ENCODE peak calls at places on chromosomes 6 and 20, in seven cellular contexts. H is pancreas, W is astrocyte of the spinal cord, Z is dorsolateral prefrontal cortex, Y is left ventricle myocardium inferior, D is GM23338, M is body of pancreas. A is an unnamed sample.

GRCh38 chr6:80182291-80182690 is 75.8 kb downstream of the BCKDHB start:
- DNase-seq in M (no peak), D (no peak), Y (no peak), H (no peak), W (peak), Z (no peak), A (peak)

GRCh38 chr20:58693226-58694006 is 816 bp downstream of the NPEPL1 start:
- DNase-seq in H (peak), Y (peak), W (no peak), Z (no peak), D (peak), M (peak), A (peak)

GRCh38 chr6:44298055-44298803 is 14.9 kb downstream of the AARS2 start:
- DNase-seq in Z (no peak), W (no peak), M (no peak), Y (no peak), H (peak), D (peak), A (no peak)

GRCh38 chr20:44019638-44020335 is 105.1 kb downstream of the TOX2 start:
- DNase-seq in Z (no peak), D (no peak), W (no peak), Y (no peak), H (no peak), M (no peak), A (peak)

GRCh38 chr6:32940656-32941411 is at the start of gene HLA-DMB:
- DNase-seq in M (peak), W (peak), H (no peak), Y (no peak), Z (no peak), D (peak), A (peak)

GRCh38 chr6:72286911-72287311 is 335.0 kb upstream of the KCNQ5 start:
- DNase-seq in D (no peak), W (peak), Z (no peak), Y (no peak), H (no peak), M (no peak), A (peak)

GRCh38 chr20:5945963-5946362 is 4.4 kb downstream of the TRMT6 start:
- DNase-seq in W (peak), Z (no peak), M (no peak), Y (no peak), H (no peak), D (no peak), A (peak)

GRCh38 chr6:56222509-56222908 is 24.9 kb downstream of the COL21A1 start:
- DNase-seq in H (no peak), M (no peak), W (peak), Z (no peak), D (no peak), Y (no peak), A (peak)

GRCh38 chr6:76230711-76231110 is 158.2 kb upstream of the IMPG1 start:
- DNase-seq in Z (no peak), W (no peak), M (peak), Y (no peak), D (peak), H (no peak), A (no peak)

GRCh38 chr20:46709459-46710148 is at the start of gene SLC2A10:
- DNase-seq in W (peak), M (peak), D (peak), Y (peak), H (peak), Z (no peak), A (peak)

GRCh38 chr6:44074383-44075136 is 52.7 kb downstream of the MRPL14 start:
- DNase-seq in D (peak), W (peak), Z (peak), M (peak), Y (peak), H (no peak), A (peak)

GRCh38 chr20:25285091-25285647 is 37.3 kb downstream of the PYGB start:
- DNase-seq in Z (peak), Y (peak), W (no peak), H (peak), M (peak), D (peak), A (no peak)

GRCh38 chr6:166715065-166715464 is 88.0 kb upstream of the RPS6KA2 start:
- DNase-seq in H (no peak), Z (no peak), M (no peak), D (peak), Y (no peak), W (no peak), A (no peak)

GRCh38 chr20:8094845-8095244 is 37.2 kb upstream of the PLCB1 start:
- DNase-seq in D (no peak), Z (no peak), W (no peak), H (no peak), M (no peak), Y (no peak), A (peak)

GRCh38 chr6:130577178-130577919 is 211.5 kb downstream of the TMEM200A start:
- DNase-seq in Y (no peak), W (no peak), D (no peak), Z (no peak), M (no peak), H (no peak), A (no peak)

GRCh38 chr6:29828471-29828797 is 809 bp downstream of the HLA-G start:
- DNase-seq in M (peak), W (no peak), Z (no peak), H (peak), Y (no peak), D (peak), A (no peak)

GRCh38 chr6:1925743-1926430 is 316.2 kb downstream of the FOXC1 start:
- DNase-seq in Y (no peak), M (no peak), W (no peak), H (no peak), Z (no peak), D (no peak), A (no peak)

GRCh38 chr6:108476381-108476780 is 84.3 kb upstream of the FOXO3 start:
- DNase-seq in D (no peak), H (no peak), Y (no peak), Z (no peak), M (no peak), W (no peak), A (no peak)

GRCh38 chr6:112432853-112433252 is 85.7 kb downstream of the RFPL4B start:
- DNase-seq in H (no peak), Y (no peak), M (no peak), Z (no peak), D (no peak), W (no peak), A (no peak)

GRCh38 chr6:33894438-33894837 is 90.6 kb upstream of the MLN start:
- DNase-seq in Z (no peak), W (no peak), M (no peak), Y (no peak), H (no peak), D (no peak), A (peak)

GRCh38 chr6:82182756-82183155 is 64.8 kb downstream of the IBTK start:
- DNase-seq in M (no peak), H (no peak), D (no peak), W (peak), Y (no peak), Z (no peak), A (no peak)

GRCh38 chr20:37407573-37408002 is 61.6 kb downstream of the SRC start:
- DNase-seq in Y (peak), D (no peak), Z (no peak), W (no peak), M (no peak), H (peak), A (peak)

GRCh38 chr6:27591660-27592059 is 118.8 kb upstream of the ZNF184 start:
- DNase-seq in W (peak), Y (no peak), Z (no peak), D (peak), M (no peak), H (no peak), A (no peak)
- H3K4me3 ChIP-seq in W (peak), Y (no peak), Z (peak), D (peak), M (no peak), H (no peak), A (peak)

DNA sequence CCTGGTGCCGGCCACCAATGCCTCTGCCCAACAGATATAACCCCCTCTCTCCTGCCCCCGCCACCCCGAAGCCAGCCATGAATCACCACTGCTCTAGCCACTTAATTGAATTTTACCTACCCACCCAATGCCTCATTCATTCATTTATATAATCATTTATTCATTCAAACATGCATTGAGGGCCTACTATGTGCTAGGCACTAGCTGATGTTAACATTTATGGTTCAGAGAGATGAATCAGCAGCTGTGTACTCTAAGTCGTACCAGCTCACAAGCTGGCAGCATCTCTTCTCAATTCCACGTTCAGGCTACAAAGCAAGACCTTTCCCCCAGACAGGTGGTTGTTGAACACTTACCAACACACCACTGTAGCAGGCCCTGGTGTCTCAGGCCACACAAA is 12.9 kb upstream of the MDGA1 start:
- DNase-seq in M (no peak), H (no peak), D (no peak), Y (no peak), W (no peak), Z (no peak), A (no peak)
- TF ChIP-seq CTCF in M (no peak), H (no peak), D (no peak), Y (no peak), W (no peak), Z (no peak), A (no peak)

DNA sequence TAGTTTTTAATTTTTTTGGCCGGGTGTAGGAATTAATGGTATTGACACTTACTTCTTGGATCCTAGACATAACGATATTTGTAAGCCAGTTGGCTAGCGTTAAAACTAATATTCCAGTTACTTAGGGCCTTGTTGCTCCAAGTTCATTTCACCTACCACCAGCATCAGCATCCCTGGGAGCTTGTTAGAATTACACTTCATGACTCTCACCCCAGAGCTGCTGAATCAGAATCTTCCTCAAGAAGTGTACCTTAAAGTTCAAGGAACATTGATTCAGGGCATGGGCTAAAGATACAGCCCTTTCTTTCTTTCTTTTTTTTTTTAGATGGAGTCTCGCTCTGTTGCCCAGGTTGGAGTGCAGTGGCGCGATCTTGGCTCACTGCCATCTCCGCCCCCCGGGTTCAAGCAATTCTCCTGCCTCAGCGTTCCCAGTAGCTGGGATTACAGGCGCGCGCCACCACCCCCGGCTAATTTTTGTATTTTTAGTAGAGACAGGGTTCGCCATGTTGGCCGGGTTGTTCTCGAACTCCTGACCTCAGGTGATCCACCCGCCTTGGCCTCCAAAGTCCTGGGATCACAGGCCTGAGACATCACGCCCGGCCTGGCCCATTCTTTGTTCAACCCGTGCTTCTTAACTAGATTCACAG is 1.1 kb downstream of the SLX4IP start:
- DNase-seq in D (no peak), Z (no peak), W (no peak), Y (no peak), H (no peak), M (no peak), A (no peak)
- H3K4me3 ChIP-seq in D (peak), Z (no peak), W (no peak), Y (no peak), H (no peak), M (no peak), A (no peak)

GRCh38 chr6:95413789-95414188 is 163.5 kb upstream of the MANEA start:
- DNase-seq in Z (no peak), D (peak), W (no peak), H (no peak), M (no peak), Y (no peak), A (no peak)

GRCh38 chr6:95420792-95421191 is 156.5 kb upstream of the MANEA start:
- DNase-seq in H (no peak), W (no peak), Z (no peak), M (no peak), D (no peak), Y (no peak), A (no peak)

GRCh38 chr6:95417856-95418255 is 159.5 kb upstream of the MANEA start:
- DNase-seq in M (no peak), D (peak), H (no peak), Y (no peak), Z (no peak), W (no peak), A (no peak)
- TF ChIP-seq CTCF in M (no peak), D (no peak), H (no peak), Y (no peak), Z (no peak), W (no peak), A (no peak)

GRCh38 chr6:10532392-10532791 is 11.2 kb downstream of the GCNT2 start:
- DNase-seq in D (no peak), M (no peak), Y (no peak), H (no peak), Z (no peak), W (no peak), A (no peak)

GRCh38 chr6:10529231-10529801 is 8.2 kb downstream of the GCNT2 start:
- DNase-seq in H (no peak), Z (no peak), W (peak), D (no peak), Y (no peak), M (peak), A (no peak)

GRCh38 chr6:10534418-10534760 is 13.2 kb downstream of the GCNT2 start:
- DNase-seq in Y (no peak), H (no peak), W (no peak), D (no peak), M (no peak), Z (no peak), A (no peak)

GRCh38 chr6:10531513-10531912 is 10.4 kb downstream of the GCNT2 start:
- DNase-seq in M (no peak), Y (no peak), W (no peak), Z (no peak), D (no peak), H (no peak), A (no peak)

DNA sequence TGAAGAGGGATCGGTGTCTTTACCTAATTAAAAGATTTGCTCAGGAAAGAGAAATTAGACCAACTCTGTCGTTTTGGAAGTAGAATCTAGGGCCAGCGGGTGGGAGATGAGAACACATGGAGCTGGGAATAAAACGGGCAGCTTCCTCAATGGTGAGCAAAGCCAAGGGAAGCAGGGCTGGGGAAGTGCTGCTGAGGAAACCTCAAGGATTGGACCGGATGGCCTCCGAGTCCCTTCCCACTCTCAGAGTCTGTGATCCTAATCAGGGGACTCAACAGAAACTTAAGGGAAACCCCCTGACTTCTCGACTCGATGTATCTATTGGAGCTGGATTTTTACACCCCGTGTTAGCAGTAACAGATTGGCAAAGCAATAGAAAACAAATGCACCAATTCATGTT is 10.8 kb downstream of the GCNT2 start:
- DNase-seq in M (no peak), H (no peak), W (no peak), D (no peak), Y (no peak), Z (no peak), A (no peak)
- H3K4me3 ChIP-seq in M (no peak), H (no peak), W (no peak), D (no peak), Y (peak), Z (no peak), A (no peak)

GRCh38 chr6:31321820-31322219 is 35.2 kb downstream of the HLA-B start:
- DNase-seq in M (no peak), D (peak), H (no peak), W (no peak), Y (no peak), Z (no peak), A (no peak)
- TF ChIP-seq CTCF in M (no peak), D (peak), H (no peak), W (no peak), Y (no peak), Z (no peak), A (no peak)

DNA sequence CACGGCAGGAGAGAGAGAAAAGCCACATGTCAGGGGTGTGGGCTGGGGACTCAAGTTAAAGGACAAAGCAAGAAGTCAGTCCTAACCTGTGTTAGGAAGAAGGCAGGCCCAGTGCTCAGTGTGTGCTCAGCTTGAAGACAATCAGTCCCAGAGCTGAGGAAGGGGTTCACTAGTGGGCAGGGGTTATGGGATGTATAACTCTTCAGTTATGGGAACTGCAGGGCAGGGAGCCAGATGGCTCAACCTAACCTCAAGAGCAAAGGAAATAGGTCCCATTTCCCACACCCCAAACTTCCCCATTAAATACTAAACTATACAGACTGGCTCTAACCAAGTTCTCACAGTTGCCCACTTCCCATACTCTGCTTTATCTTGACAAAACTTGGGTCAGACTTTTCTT is 7.4 kb upstream of the SSTR4 start:
- DNase-seq in D (no peak), H (no peak), M (no peak), W (no peak), Z (no peak), Y (no peak), A (no peak)
- H3K4me3 ChIP-seq in D (no peak), H (no peak), M (no peak), W (no peak), Z (no peak), Y (no peak), A (no peak)

GRCh38 chr6:132736239-132736638 is 21.5 kb downstream of the VNN2 start:
- DNase-seq in W (no peak), D (no peak), M (no peak), Z (no peak), Y (no peak), H (no peak), A (no peak)

GRCh38 chr6:132733288-132733687 is 19.4 kb upstream of the VNN1 start:
- DNase-seq in W (no peak), M (no peak), H (no peak), D (no peak), Y (no peak), Z (no peak), A (no peak)

GRCh38 chr6:132731086-132731485 is 17.2 kb upstream of the VNN1 start:
- DNase-seq in Z (no peak), Y (no peak), D (no peak), W (peak), M (no peak), H (no peak), A (no peak)

GRCh38 chr6:132733814-132734213 is 20.0 kb upstream of the VNN1 start:
- DNase-seq in Y (no peak), Z (no peak), H (no peak), M (no peak), D (no peak), W (no peak), A (no peak)

GRCh38 chr6:132734694-132735236 is 20.9 kb upstream of the VNN1 start:
- DNase-seq in Z (no peak), D (peak), Y (no peak), W (no peak), M (no peak), H (no peak), A (peak)
- TF ChIP-seq CTCF in Z (no peak), D (peak), Y (no peak), W (peak), M (no peak), H (no peak), A (peak)

DNA sequence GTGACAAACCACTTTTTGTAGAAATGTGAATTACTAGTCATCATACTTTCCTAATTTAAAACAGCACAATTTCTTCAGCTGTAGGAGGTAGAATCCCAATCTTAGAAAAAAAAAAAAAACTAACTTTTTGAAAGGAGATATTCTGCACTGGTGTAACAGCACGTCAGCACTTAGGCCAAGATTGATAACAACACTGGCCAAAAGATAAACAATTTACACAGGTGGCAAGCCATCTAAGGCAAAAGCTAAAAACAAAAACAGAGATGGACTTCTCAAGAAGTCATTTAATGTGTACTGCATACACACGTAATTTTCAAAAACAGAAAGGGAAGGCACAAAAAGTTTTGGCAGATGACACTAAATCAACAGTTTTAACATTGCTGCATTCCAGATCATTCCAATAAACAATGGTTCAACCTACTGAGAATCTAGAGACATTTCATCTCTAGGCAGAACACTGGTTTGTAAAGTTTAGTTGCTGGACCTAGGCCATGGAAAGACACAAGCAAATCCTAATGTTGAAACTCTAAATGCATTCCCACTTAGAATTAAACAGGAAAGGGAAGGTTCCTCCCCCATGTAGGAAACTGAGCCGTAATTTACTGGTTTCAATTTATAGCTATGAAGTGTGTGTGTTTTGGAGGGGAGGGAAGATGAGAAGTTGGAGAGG is 1.4 kb downstream of the GCLC start:
- DNase-seq in Y (no peak), D (no peak), H (no peak), Z (no peak), M (no peak), W (no peak), A (peak)
- H3K4me3 ChIP-seq in Y (peak), D (peak), H (peak), Z (peak), M (peak), W (peak), A (peak)